ENCODE peak calls at places on chromosomes 1 and 21, in four cellular contexts. S, N, U and B are unnamed samples.

GRCh38 chr1:15153184-15153841 is at the start of gene TMEM51:
- DNase-seq in S (peak), N (peak), U (peak), B (peak)

GRCh38 chr1:2098839-2099785 is 48.9 kb downstream of the PRKCZ start:
- DNase-seq in S (no peak), N (no peak), U (no peak), B (no peak)

GRCh38 chr1:65264197-65264929 is 45.0 kb upstream of the DNAJC6 start:
- DNase-seq in S (no peak), N (peak), U (peak), B (no peak)

GRCh38 chr1:193275773-193276172 is 89.4 kb upstream of the B3GALT2 start:
- DNase-seq in S (no peak), N (no peak), U (no peak), B (no peak)

GRCh38 chr1:162530318-162530984 is 31.1 kb upstream of the UAP1 start:
- DNase-seq in S (no peak), N (peak), U (no peak), B (no peak)

GRCh38 chr21:15009964-15010363 is 54.8 kb downstream of the NRIP1 start:
- DNase-seq in S (no peak), N (no peak), U (no peak), B (no peak)

GRCh38 chr1:170534626-170535147 is 2.7 kb downstream of the GORAB start:
- DNase-seq in S (no peak), N (no peak), U (no peak), B (no peak)

GRCh38 chr1:75614455-75615379 is 3.8 kb upstream of the SLC44A5 start:
- DNase-seq in S (no peak), N (no peak), U (peak), B (peak)

GRCh38 chr1:192379536-192379935 is 62.7 kb downstream of the RGS21 start:
- DNase-seq in S (no peak), N (no peak), U (no peak), B (no peak)

GRCh38 chr1:47450606-47451005 is 12.8 kb downstream of the FOXD2 start:
- DNase-seq in S (no peak), N (no peak), U (no peak), B (no peak)

GRCh38 chr1:55813619-55814018 is 598.5 kb upstream of the USP24 start:
- DNase-seq in S (peak), N (no peak), U (peak), B (peak)

GRCh38 chr1:155185783-155186265 is 12.2 kb downstream of the TRIM46 start:
- DNase-seq in S (peak), N (no peak), U (no peak), B (peak)

GRCh38 chr1:207862241-207862787 is 48.6 kb downstream of the CD34 start:
- DNase-seq in S (no peak), N (no peak), U (no peak), B (no peak)

GRCh38 chr1:29793653-29794348 is 557.5 kb downstream of the PTPRU start:
- DNase-seq in S (no peak), N (no peak), U (no peak), B (no peak)

GRCh38 chr21:34336245-34336644 is 27.6 kb upstream of the KCNE2 start:
- DNase-seq in S (no peak), N (no peak), U (no peak), B (no peak)

GRCh38 chr1:219699870-219700269 is 87.0 kb upstream of the ZC3H11B start:
- DNase-seq in S (no peak), N (peak), U (no peak), B (no peak)

GRCh38 chr1:68703921-68704354 is 207.1 kb upstream of the DEPDC1 start:
- DNase-seq in S (no peak), N (peak), U (no peak), B (no peak)

GRCh38 chr21:39184050-39184980 is 1.1 kb upstream of the PSMG1 start:
- DNase-seq in S (no peak), N (no peak), U (no peak), B (no peak)

GRCh38 chr1:117658676-117659075 is 52.8 kb downstream of the TENT5C start:
- DNase-seq in S (peak), N (no peak), U (no peak), B (no peak)

GRCh38 chr21:45264919-45265515 is 22.7 kb downstream of the POFUT2 start:
- DNase-seq in S (peak), N (no peak), U (no peak), B (no peak)

GRCh38 chr1:224433671-224434446 is 738 bp downstream of the WDR26 start:
- DNase-seq in S (peak), N (peak), U (peak), B (peak)

GRCh38 chr1:183584155-183584554 is 6.1 kb downstream of the NCF2 start:
- DNase-seq in S (no peak), N (no peak), U (no peak), B (no peak)

GRCh38 chr21:43268086-43268803 is 99.4 kb downstream of the CRYAA start:
- DNase-seq in S (no peak), N (no peak), U (no peak), B (peak)

GRCh38 chr21:44802396-44803153 is 955 bp upstream of the UBE2G2 start:
- DNase-seq in S (no peak), N (peak), U (no peak), B (no peak)

GRCh38 chr1:20634594-20635084 is 1.4 kb downstream of the PINK1 start:
- DNase-seq in S (peak), N (peak), U (peak), B (peak)

GRCh38 chr1:147598631-147599361 is 57.5 kb downstream of the BCL9 start:
- DNase-seq in S (no peak), N (no peak), U (no peak), B (peak)

GRCh38 chr21:31115249-31115648 is 77.0 kb upstream of the KRTAP19-8 start:
- DNase-seq in S (no peak), N (peak), U (no peak), B (no peak)

GRCh38 chr1:7922301-7922700 is 18.3 kb downstream of the TNFRSF9 start:
- DNase-seq in S (no peak), N (no peak), U (no peak), B (no peak)

GRCh38 chr1:22133247-22133927 is 9.5 kb downstream of the WNT4 start:
- DNase-seq in S (no peak), N (no peak), U (no peak), B (no peak)

GRCh38 chr1:181044449-181044966 is 10.7 kb downstream of the MR1 start:
- DNase-seq in S (peak), N (peak), U (no peak), B (no peak)

GRCh38 chr1:206526064-206526911 is 19.0 kb downstream of the RASSF5 start:
- DNase-seq in S (no peak), N (no peak), U (no peak), B (no peak)

GRCh38 chr1:202085682-202086373 is 36.9 kb upstream of the GPR37L1 start:
- DNase-seq in S (peak), N (no peak), U (no peak), B (peak)

GRCh38 chr21:15874610-15875009 is 144.8 kb downstream of the USP25 start:
- DNase-seq in S (no peak), N (peak), U (no peak), B (no peak)

GRCh38 chr1:60867782-60868181 is 214.6 kb upstream of the NFIA start:
- DNase-seq in S (no peak), N (no peak), U (no peak), B (no peak)

GRCh38 chr1:9912264-9912936 is 2.3 kb upstream of the CTNNBIP1 start:
- DNase-seq in S (peak), N (no peak), U (no peak), B (no peak)